ENCODE peak calls at places on chromosomes 4 and X, in seven cellular contexts. One of them, this sample, is unnamed.

GRCh38 chrX:11792461-11793421 is 34.7 kb downstream of the MSL3 start:
- DNase-seq in cardiac muscle cell: peak; percentile 7
- DNase-seq in SK-N-SH: no peak
- DNase-seq in GM23338: no peak
- DNase-seq in amniotic stem cell: no peak
- DNase-seq in fibroblast of the aortic adventitia: no peak
- DNase-seq in naive thymus-derived CD4-positive, alpha-beta T cell: peak; percentile 44
- DNase-seq in this sample: no peak

GRCh38 chrX:129750971-129751370 is 12.2 kb downstream of the XPNPEP2 start:
- DNase-seq in amniotic stem cell: no peak
- DNase-seq in cardiac muscle cell: peak; percentile 68
- DNase-seq in naive thymus-derived CD4-positive, alpha-beta T cell: no peak
- DNase-seq in SK-N-SH: no peak
- DNase-seq in GM23338: no peak
- DNase-seq in fibroblast of the aortic adventitia: no peak
- DNase-seq in this sample: no peak

GRCh38 chrX:40299502-40300118 is 201.9 kb upstream of the BCOR start:
- DNase-seq in fibroblast of the aortic adventitia: no peak
- DNase-seq in naive thymus-derived CD4-positive, alpha-beta T cell: no peak
- DNase-seq in amniotic stem cell: no peak
- DNase-seq in GM23338: no peak
- DNase-seq in SK-N-SH: no peak
- DNase-seq in cardiac muscle cell: no peak
- DNase-seq in this sample: no peak

GRCh38 chrX:108736509-108737479 is at the start of gene IRS4:
- DNase-seq in SK-N-SH: peak; percentile 46
- DNase-seq in naive thymus-derived CD4-positive, alpha-beta T cell: no peak
- DNase-seq in cardiac muscle cell: peak; percentile 27
- DNase-seq in amniotic stem cell: no peak
- DNase-seq in GM23338: peak; percentile 90
- DNase-seq in fibroblast of the aortic adventitia: no peak
- DNase-seq in this sample: peak; percentile 30

GRCh38 chr4:74092957-74093356 is 6.0 kb downstream of the CXCL2 start:
- DNase-seq in amniotic stem cell: no peak
- DNase-seq in cardiac muscle cell: peak; percentile 50
- DNase-seq in SK-N-SH: no peak
- DNase-seq in GM23338: no peak
- DNase-seq in fibroblast of the aortic adventitia: peak; percentile 54
- DNase-seq in naive thymus-derived CD4-positive, alpha-beta T cell: no peak
- DNase-seq in this sample: no peak

GRCh38 chr4:183691897-183692296 is 32.8 kb downstream of the TRAPPC11 start:
- DNase-seq in fibroblast of the aortic adventitia: no peak
- DNase-seq in GM23338: no peak
- DNase-seq in naive thymus-derived CD4-positive, alpha-beta T cell: no peak
- DNase-seq in cardiac muscle cell: no peak
- DNase-seq in SK-N-SH: no peak
- DNase-seq in amniotic stem cell: no peak
- DNase-seq in this sample: no peak

GRCh38 chr4:53197760-53198150 is 168.1 kb downstream of the SCFD2 start:
- DNase-seq in fibroblast of the aortic adventitia: peak; percentile 52
- DNase-seq in cardiac muscle cell: peak; percentile 31
- DNase-seq in naive thymus-derived CD4-positive, alpha-beta T cell: no peak
- DNase-seq in GM23338: no peak
- DNase-seq in amniotic stem cell: no peak
- DNase-seq in SK-N-SH: no peak
- DNase-seq in this sample: no peak

GRCh38 chr4:73208376-73208775 is 50.2 kb downstream of the ANKRD17 start:
- DNase-seq in naive thymus-derived CD4-positive, alpha-beta T cell: no peak
- DNase-seq in amniotic stem cell: no peak
- DNase-seq in GM23338: no peak
- DNase-seq in SK-N-SH: no peak
- DNase-seq in cardiac muscle cell: no peak
- DNase-seq in fibroblast of the aortic adventitia: peak; percentile 51
- DNase-seq in this sample: no peak

GRCh38 chrX:69156638-69157037 is 8.6 kb downstream of the PJA1 start:
- DNase-seq in fibroblast of the aortic adventitia: no peak
- DNase-seq in amniotic stem cell: no peak
- DNase-seq in SK-N-SH: peak; percentile 1
- DNase-seq in cardiac muscle cell: no peak
- DNase-seq in naive thymus-derived CD4-positive, alpha-beta T cell: no peak
- DNase-seq in GM23338: no peak
- DNase-seq in this sample: no peak

GRCh38 chrX:140762061-140762460 is 52.5 kb downstream of the LINC00632 start:
- DNase-seq in naive thymus-derived CD4-positive, alpha-beta T cell: no peak
- DNase-seq in GM23338: peak; percentile 68
- DNase-seq in SK-N-SH: peak; percentile 50
- DNase-seq in fibroblast of the aortic adventitia: peak; percentile 79
- DNase-seq in cardiac muscle cell: peak; percentile 77
- DNase-seq in amniotic stem cell: peak; percentile 21
- DNase-seq in this sample: peak; percentile 41

GRCh38 chr4:86543560-86544312 is 50.4 kb upstream of the PTPN13 start:
- DNase-seq in amniotic stem cell: no peak
- DNase-seq in cardiac muscle cell: peak; percentile 54
- DNase-seq in naive thymus-derived CD4-positive, alpha-beta T cell: no peak
- DNase-seq in GM23338: peak; percentile 6
- DNase-seq in SK-N-SH: no peak
- DNase-seq in fibroblast of the aortic adventitia: peak; percentile 50
- DNase-seq in this sample: no peak

GRCh38 chr4:70746179-70746839 is 24.5 kb downstream of the RUFY3 start:
- DNase-seq in GM23338: no peak
- DNase-seq in cardiac muscle cell: peak; percentile 85
- DNase-seq in SK-N-SH: no peak
- DNase-seq in naive thymus-derived CD4-positive, alpha-beta T cell: no peak
- DNase-seq in fibroblast of the aortic adventitia: peak; percentile 59
- DNase-seq in amniotic stem cell: no peak
- DNase-seq in this sample: no peak

GRCh38 chr4:146273204-146273901 is 59.0 kb downstream of the REELD1 start:
- DNase-seq in fibroblast of the aortic adventitia: no peak
- DNase-seq in naive thymus-derived CD4-positive, alpha-beta T cell: no peak
- DNase-seq in amniotic stem cell: no peak
- DNase-seq in GM23338: no peak
- DNase-seq in SK-N-SH: no peak
- DNase-seq in cardiac muscle cell: no peak
- DNase-seq in this sample: no peak

GRCh38 chr4:181569553-181569952 is 673.6 kb upstream of the TENM3 start:
- DNase-seq in GM23338: peak; percentile 62
- DNase-seq in SK-N-SH: peak; percentile 60
- DNase-seq in naive thymus-derived CD4-positive, alpha-beta T cell: no peak
- DNase-seq in amniotic stem cell: peak; percentile 12
- DNase-seq in cardiac muscle cell: peak; percentile 68
- DNase-seq in fibroblast of the aortic adventitia: peak; percentile 66
- DNase-seq in this sample: no peak